ENCODE peak calls at places on chromosomes 6 and 20, in five cellular contexts. S is HCT116, O is HepG2, C is GM12878, T is K562. G is an unnamed sample.

GRCh38 chr20:21183722-21184121 is 57.8 kb downstream of the KIZ start:
- DNase-seq in O (no peak), S (no peak), C (no peak), T (no peak), G (no peak)

GRCh38 chr20:63618291-63618980 is 8.5 kb downstream of the GMEB2 start:
- DNase-seq in S (no peak), C (no peak), O (no peak), T (no peak), G (no peak)

GRCh38 chr6:71395731-71396409 is 107.3 kb downstream of the OGFRL1 start:
- DNase-seq in S (no peak), O (no peak), C (no peak), T (no peak), G (no peak)

GRCh38 chr20:63578224-63579016 is 4.4 kb upstream of the HELZ2 start:
- DNase-seq in O (no peak), C (no peak), S (no peak), T (no peak), G (no peak)

GRCh38 chr20:62159835-62160234 is 16.3 kb downstream of the SS18L1 start:
- DNase-seq in O (no peak), S (peak; percentile 86), T (no peak), C (peak; percentile 50), G (no peak)

GRCh38 chr6:48552905-48553304 is 441.9 kb upstream of the PTCHD4 start:
- DNase-seq in O (no peak), S (no peak), T (no peak), C (no peak), G (no peak)

GRCh38 chr6:117384659-117385058 is 41.1 kb downstream of the ROS1 start:
- DNase-seq in O (no peak), C (no peak), T (no peak), S (no peak), G (no peak)

GRCh38 chr6:1109134-1109533 is 202.8 kb upstream of the FOXQ1 start:
- DNase-seq in T (no peak), O (no peak), S (no peak), C (no peak), G (no peak)

GRCh38 chr20:41848180-41848579 is 230.0 kb upstream of the CHD6 start:
- DNase-seq in S (no peak), O (peak; percentile 29), T (peak; percentile 24), C (no peak), G (no peak)

GRCh38 chr20:1202762-1203504 is at the start of gene C20orf202:
- DNase-seq in O (no peak), S (no peak), C (no peak), T (no peak), G (no peak)

GRCh38 chr6:126118934-126119333 is 132.6 kb downstream of the TRMT11 start:
- DNase-seq in T (no peak), S (no peak), O (no peak), C (no peak), G (no peak)

GRCh38 chr6:91132461-91132860 is 545.6 kb upstream of the MAP3K7 start:
- DNase-seq in O (no peak), T (no peak), S (no peak), C (no peak), G (no peak)

GRCh38 chr6:43478008-43478372 is 620 bp downstream of the TJAP1 start:
- DNase-seq in C (no peak), O (no peak), S (no peak), T (no peak), G (no peak)

GRCh38 chr6:7147051-7147671 is 39.4 kb downstream of the RREB1 start:
- DNase-seq in S (no peak), O (no peak), C (no peak), T (no peak), G (no peak)

GRCh38 chr20:40230486-40230885 is 458.6 kb downstream of the MAFB start:
- DNase-seq in T (no peak), O (no peak), C (no peak), S (no peak), G (no peak)

GRCh38 chr20:40233401-40233800 is 455.6 kb downstream of the MAFB start:
- DNase-seq in S (no peak), O (no peak), T (no peak), C (no peak), G (no peak)

DNA sequence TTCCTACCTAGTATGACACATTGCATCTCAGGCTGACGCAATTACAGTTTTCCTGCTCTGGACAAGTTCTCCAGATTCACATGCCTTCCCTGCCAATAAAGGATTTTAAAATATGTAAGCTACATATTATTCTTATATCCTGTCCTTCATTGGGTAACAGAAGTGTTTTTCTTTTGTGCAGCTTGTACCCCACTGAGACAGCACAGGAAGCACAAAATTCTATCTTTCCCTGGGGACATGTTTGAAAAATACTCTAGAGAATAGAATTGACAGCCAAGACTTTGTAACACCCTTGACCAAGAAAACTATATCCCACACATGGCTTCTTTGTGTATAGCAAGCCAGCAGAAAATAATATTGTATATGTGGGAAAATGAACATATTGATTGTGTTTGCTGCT is 456.7 kb downstream of the MAFB start:
- DNase-seq in C (no peak), S (no peak), O (no peak), T (no peak), G (no peak)
- TF ChIP-seq SRF in C (no peak), S (no peak), O (no peak), T (no peak), G (no peak)

GRCh38 chr6:165118736-165119135 is 190.7 kb downstream of the C6orf118 start:
- DNase-seq in T (no peak), C (no peak), O (no peak), S (no peak), G (no peak)

GRCh38 chr6:165119231-165120020 is 190.0 kb downstream of the C6orf118 start:
- DNase-seq in O (no peak), C (no peak), S (no peak), T (no peak), G (no peak)

GRCh38 chr6:165117806-165118205 is 191.6 kb downstream of the C6orf118 start:
- DNase-seq in T (no peak), S (no peak), O (no peak), C (no peak), G (no peak)

GRCh38 chr6:165117121-165117520 is 192.3 kb downstream of the C6orf118 start:
- DNase-seq in C (no peak), T (no peak), S (no peak), O (no peak), G (no peak)
- H3K27ac ChIP-seq in C (no peak overlapping the region), T (no peak overlapping the region), S (no peak overlapping the region), O (no peak overlapping the region), G (no peak overlapping the region)

GRCh38 chr6:160995271-160995670 is 3.7 kb downstream of the MAP3K4 start:
- DNase-seq in S (no peak), C (no peak), T (no peak), O (no peak), G (no peak)

GRCh38 chr6:160987265-160987664 is 4.3 kb upstream of the MAP3K4 start:
- DNase-seq in O (no peak), C (no peak), T (no peak), S (no peak), G (no peak)

GRCh38 chr6:160990847-160991410 is 640 bp upstream of the MAP3K4 start:
- DNase-seq in O (no peak), C (no peak), S (no peak), T (no peak), G (no peak)

GRCh38 chr6:160992323-160993314 is 1.1 kb downstream of the MAP3K4 start:
- DNase-seq in C (no peak), O (peak; percentile 79), S (peak; percentile 42), T (peak; percentile 76), G (no peak)

DNA sequence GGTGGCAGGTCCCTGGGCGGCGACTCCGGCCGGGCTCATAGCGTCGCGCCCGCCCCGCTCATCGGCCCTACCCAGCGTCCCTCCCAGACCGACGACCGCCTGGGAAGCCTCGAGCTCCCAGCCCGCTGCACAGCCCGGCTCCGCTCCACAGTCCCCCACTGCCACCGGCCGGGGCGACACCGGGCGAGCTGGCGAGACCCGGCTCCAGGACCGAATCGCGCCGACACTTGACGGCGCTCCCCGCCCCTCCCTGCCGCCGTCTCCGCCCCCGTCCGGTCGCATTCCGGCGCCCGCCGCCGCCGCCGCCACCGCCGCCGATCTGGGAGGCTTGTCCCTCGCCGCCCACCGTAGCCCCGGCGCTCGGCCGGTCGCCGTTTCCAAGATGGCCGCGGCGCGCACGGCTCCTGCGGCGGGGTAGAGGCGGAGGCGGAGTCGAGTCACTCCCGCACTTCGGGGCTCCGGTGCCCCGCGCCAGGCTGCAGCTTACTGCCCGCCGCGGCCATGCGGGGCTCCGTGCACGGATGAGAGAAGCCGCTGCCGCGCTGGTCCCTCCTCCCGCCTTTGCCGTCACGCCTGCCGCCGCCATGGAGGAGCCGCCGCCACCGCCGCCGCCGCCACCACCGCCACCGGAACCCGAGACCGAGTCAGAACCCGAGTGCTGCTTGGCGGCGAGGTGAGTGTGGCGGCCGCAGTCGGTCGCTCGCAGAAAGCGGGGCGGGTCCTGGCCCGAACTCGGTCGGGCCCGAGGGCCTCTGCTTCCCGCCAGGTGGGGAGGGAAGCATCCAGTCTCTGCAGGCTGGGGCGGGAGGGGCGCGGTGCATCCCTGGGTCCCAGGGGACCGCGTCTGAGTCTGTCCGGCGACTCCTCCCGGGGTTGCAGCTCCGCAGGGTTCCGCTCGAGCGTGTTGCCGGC is at the start of gene MAP3K4:
- DNase-seq in T (peak; percentile 92), S (peak; percentile 47), O (peak; percentile 62), C (no peak), G (no peak)
- TF ChIP-seq SRF in T (no peak), S (no peak), O (no peak), C (no peak), G (no peak)

GRCh38 chr20:34016736-34017135 is 23.0 kb downstream of the RALY start:
- DNase-seq in T (no peak), O (no peak), C (no peak), S (no peak), G (no peak)

GRCh38 chr20:34014878-34015277 is 21.2 kb downstream of the RALY start:
- DNase-seq in O (no peak), S (no peak), C (no peak), T (no peak), G (no peak)

GRCh38 chr20:34015401-34016335 is 22.0 kb downstream of the RALY start:
- DNase-seq in S (no peak), C (no peak), O (no peak), T (no peak), G (no peak)

GRCh38 chr20:34017610-34018009 is 23.9 kb downstream of the RALY start:
- DNase-seq in O (no peak), C (no peak), T (no peak), S (no peak), G (no peak)

DNA sequence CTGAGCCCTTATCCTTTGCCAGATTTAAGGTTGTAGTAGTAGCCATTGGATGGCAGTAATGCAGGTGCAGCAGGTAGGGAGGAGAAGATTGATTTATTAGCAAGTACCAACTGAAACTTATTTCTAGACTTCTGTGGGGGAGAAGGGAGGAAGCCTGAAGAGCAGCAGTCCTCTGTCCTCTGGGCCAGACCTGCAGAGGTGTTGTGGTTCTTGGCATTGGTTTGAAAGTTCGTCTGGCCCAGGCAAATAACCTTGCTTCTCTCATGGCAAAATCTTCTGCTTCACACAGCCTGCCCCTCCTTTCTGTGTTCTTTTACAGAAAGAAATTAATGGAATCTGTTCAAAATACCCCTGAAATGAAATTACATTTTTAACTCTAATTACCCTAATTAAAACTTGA is 24.5 kb downstream of the RALY start:
- DNase-seq in C (no peak), O (no peak), S (no peak), T (no peak), G (no peak)
- H3K27ac ChIP-seq in C (no peak overlapping the region), O (no peak overlapping the region), S (no peak overlapping the region), T (no peak overlapping the region), G (no peak overlapping the region)

GRCh38 chr6:166951670-166952060 is 4.7 kb downstream of the RNASET2 start:
- DNase-seq in O (no peak), C (no peak), T (no peak), S (no peak), G (no peak)
- TF ChIP-seq SRF in O (no peak), C (no peak), T (no peak), S (no peak), G (no peak)

G was measured in H1.